ENCODE peak calls at places on chromosome 2, in ten cellular contexts. W is chondrocyte, X is SK-N-SH, U is endodermal cell, H is cardiac muscle cell, L is gastrocnemius medialis, O is WTC11, I is A549, B is bronchial epithelial cell, F is IMR-90. R is an unnamed sample.

GRCh38 chr2:231545105-231545902 is 15.1 kb upstream of the NMUR1 start:
- DNase-seq in L (no peak), O (no peak), W (no peak), X (no peak), I (no peak), F (peak; percentile 53), U (no peak), H (peak; percentile 90), B (no peak), R (no peak)

GRCh38 chr2:199228887-199229819 is 228.6 kb downstream of the SATB2 start:
- DNase-seq in F (peak; percentile 97), L (no peak), O (no peak), U (no peak), W (no peak), X (no peak), I (peak; percentile 19), B (peak; percentile 59), H (peak; percentile 61), R (no peak)

GRCh38 chr2:112996635-112997034 is 8.6 kb upstream of the IL36A start:
- DNase-seq in O (no peak), W (no peak), U (no peak), H (no peak), F (no peak), B (no peak), X (no peak), I (no peak), L (no peak), R (no peak)

GRCh38 chr2:224523626-224524577 is 61.3 kb downstream of the CUL3 start:
- DNase-seq in O (no peak), B (peak; percentile 34), W (no peak), L (no peak), I (no peak), X (no peak), H (no peak), U (no peak), F (peak; percentile 18), R (no peak)

GRCh38 chr2:31413025-31413424 is 1.5 kb downstream of the XDH start:
- DNase-seq in O (no peak), H (peak; percentile 52), L (no peak), F (peak; percentile 54), B (peak; percentile 11), W (no peak), U (no peak), X (no peak), I (peak; percentile 44), R (no peak)

GRCh38 chr2:246489-247145 is 17.2 kb downstream of the SH3YL1 start:
- DNase-seq in B (peak; percentile 54), O (no peak), I (peak; percentile 71), U (peak; percentile 62), L (no peak), H (peak; percentile 82), X (peak; percentile 61), F (peak; percentile 85), W (no peak), R (peak; percentile 23)

GRCh38 chr2:31580321-31581117 is at the start of gene SRD5A2:
- DNase-seq in W (peak; percentile 67), X (peak; percentile 22), B (no peak), O (peak; percentile 62), I (peak; percentile 14), L (no peak), F (no peak), H (no peak), U (peak; percentile 85), R (peak; percentile 56)

GRCh38 chr2:61620244-61621159 is 82.3 kb upstream of the XPO1 start:
- DNase-seq in X (no peak), I (peak; percentile 82), U (no peak), H (peak; percentile 74), F (peak; percentile 88), L (no peak), W (peak; percentile 37), B (peak; percentile 84), O (no peak), R (no peak)

GRCh38 chr2:164164602-164165001 is 428.8 kb upstream of the FIGN start:
- DNase-seq in U (no peak), W (no peak), X (no peak), F (no peak), B (no peak), O (no peak), L (no peak), H (no peak), I (no peak), R (no peak)

GRCh38 chr2:157891630-157892016 is 15.5 kb upstream of the ACVR1 start:
- DNase-seq in B (no peak), I (no peak), H (no peak), O (no peak), X (no peak), U (no peak), W (no peak), F (no peak), L (no peak), R (no peak)

GRCh38 chr2:166494140-166494544 is at the start of gene SCN7A:
- DNase-seq in H (peak; percentile 73), U (peak; percentile 84), L (peak; percentile 37), O (peak; percentile 61), F (peak; percentile 81), I (no peak), W (peak; percentile 90), B (no peak), X (peak; percentile 63), R (peak; percentile 80)

GRCh38 chr2:179796213-179797007 is 65.0 kb downstream of the ZNF385B start:
- DNase-seq in U (no peak), I (no peak), F (no peak), L (no peak), X (no peak), B (no peak), O (no peak), W (no peak), H (no peak), R (no peak)

GRCh38 chr2:182229288-182229687 is 197.5 kb downstream of the PDE1A start:
- DNase-seq in X (no peak), B (peak; percentile 57), O (no peak), L (no peak), U (no peak), H (no peak), W (no peak), F (peak; percentile 64), I (no peak), R (no peak)

GRCh38 chr2:28578768-28579167 is 82.9 kb downstream of the PLB1 start:
- DNase-seq in O (no peak), L (no peak), X (no peak), B (no peak), U (no peak), F (no peak), I (no peak), H (no peak), W (no peak), R (no peak)

GRCh38 chr2:70069049-70069448 is 18.2 kb upstream of the PCBP1 start:
- DNase-seq in I (no peak), O (no peak), X (no peak), U (no peak), L (peak; percentile 70), F (peak; percentile 6), B (peak; percentile 96), H (no peak), W (no peak), R (no peak)

DNA sequence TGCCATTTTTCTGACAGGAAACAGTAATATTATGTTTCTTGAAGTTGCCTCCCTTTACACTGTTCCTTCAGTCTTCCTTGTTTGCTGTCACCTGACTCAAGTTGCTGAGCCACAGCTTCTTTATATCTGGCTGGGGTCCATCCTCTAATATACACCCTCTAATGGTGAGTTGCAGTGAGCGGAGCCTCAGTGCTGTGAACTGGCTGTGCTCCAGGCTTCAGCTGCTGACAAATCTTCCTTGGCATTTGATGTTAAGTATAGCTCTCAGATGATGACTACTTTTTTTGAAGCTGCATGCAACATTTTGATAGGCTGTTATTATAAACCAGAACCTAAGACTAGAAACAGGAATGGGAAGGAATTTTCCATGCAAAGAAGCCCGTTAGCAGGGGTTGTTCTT is 366.7 kb downstream of the NUP35 start:
- DNase-seq in W (no peak), B (peak; percentile 29), H (no peak), F (no peak), X (no peak), U (no peak), L (no peak), I (no peak), O (no peak), R (no peak)
- TF ChIP-seq CTCF in W (peak; percentile 21), B (no peak), H (no peak), F (no peak), X (no peak), U (no peak), L (no peak), I (no peak), O (no peak), R (no peak)

GRCh38 chr2:46230115-46230571 is 67.1 kb upstream of the EPAS1 start:
- DNase-seq in B (no peak), F (no peak), O (peak; percentile 28), H (no peak), U (peak; percentile 80), I (peak; percentile 84), L (peak; percentile 16), X (no peak), W (no peak), R (no peak)
- TF ChIP-seq CTCF in B (no peak), F (no peak), O (no peak), H (no peak), U (peak; percentile 41), I (peak; percentile 63), L (no peak), X (no peak), W (peak; percentile 29), R (no peak)

GRCh38 chr2:188983427-188984101 is 9.4 kb downstream of the COL3A1 start:
- DNase-seq in W (no peak), X (no peak), L (no peak), F (peak; percentile 78), O (no peak), U (no peak), I (no peak), H (peak; percentile 77), B (peak; percentile 33), R (no peak)
- TF ChIP-seq CTCF in W (peak; percentile 73), X (peak; percentile 64), L (no peak), F (peak; percentile 34), O (peak; percentile 28), U (peak; percentile 76), I (no peak), H (peak; percentile 57), B (peak; percentile 46), R (peak; percentile 42)

GRCh38 chr2:10059552-10060335 is 16.4 kb downstream of the KLF11 start:
- DNase-seq in O (no peak), X (peak; percentile 68), B (no peak), I (no peak), U (no peak), F (no peak), H (no peak), L (no peak), W (peak; percentile 86), R (no peak)

GRCh38 chr2:10057231-10058107 is 14.1 kb downstream of the KLF11 start:
- DNase-seq in U (peak; percentile 98), W (peak; percentile 75), X (peak; percentile 58), F (peak; percentile 88), O (peak; percentile 92), L (no peak), H (peak; percentile 89), I (no peak), B (peak; percentile 72), R (peak; percentile 69)

GRCh38 chr2:10059016-10059351 is 15.6 kb downstream of the KLF11 start:
- DNase-seq in I (no peak), H (no peak), X (no peak), L (no peak), B (no peak), F (no peak), O (no peak), W (peak; percentile 77), U (no peak), R (no peak)

GRCh38 chr2:10056439-10056838 is 13.1 kb downstream of the KLF11 start:
- DNase-seq in U (no peak), F (no peak), I (no peak), O (no peak), B (no peak), X (no peak), W (peak; percentile 53), L (no peak), H (no peak), R (no peak)

GRCh38 chr2:10058251-10059015 is 15.1 kb downstream of the KLF11 start:
- DNase-seq in X (no peak), O (peak; percentile 25), L (no peak), H (no peak), U (peak; percentile 61), W (peak; percentile 82), F (no peak), B (no peak), I (no peak), R (no peak)
- TF ChIP-seq CTCF in X (no peak), O (no peak), L (no peak), H (no peak), U (no peak), W (no peak), F (no peak), B (no peak), I (no peak), R (no peak)